ENCODE peak calls at places on chromosomes 3 and 15, in six cellular contexts. S is ovary, L is body of pancreas, I is fibroblast of mammary gland, U is HFF-Myc, X is tibial artery. Z is an unnamed sample.

GRCh38 chr15:80172401-80172800 is 19.6 kb downstream of the FAH start:
- DNase-seq in S (no peak), L (no peak), I (no peak), U (no peak), X (no peak), Z (no peak)

GRCh38 chr3:11803977-11804903 is 42.4 kb downstream of the TAMM41 start:
- DNase-seq in S (peak), L (peak), I (peak), U (peak), X (peak), Z (peak)

GRCh38 chr15:80095959-80096358 is 36.5 kb downstream of the ZFAND6 start:
- DNase-seq in S (no peak), L (no peak), I (no peak), U (no peak), X (no peak), Z (no peak)

GRCh38 chr15:65512807-65513416 is 4.6 kb downstream of the DPP8 start:
- DNase-seq in S (peak), L (peak), I (peak), U (no peak), X (peak), Z (peak)

GRCh38 chr3:64225695-64226499 is 631 bp upstream of the PRICKLE2 start:
- DNase-seq in S (no peak), L (no peak), I (peak), U (no peak), X (no peak), Z (no peak)

GRCh38 chr15:51861557-51862350 is 32.3 kb downstream of the TMOD3 start:
- DNase-seq in S (no peak), L (no peak), I (no peak), U (no peak), X (no peak), Z (no peak)

GRCh38 chr3:56302417-56302816 is 165.8 kb downstream of the ERC2 start:
- DNase-seq in S (no peak), L (no peak), I (no peak), U (no peak), X (no peak), Z (no peak)

GRCh38 chr15:48442011-48442410 is 110.8 kb downstream of the DUT start:
- DNase-seq in S (no peak), L (no peak), I (peak), U (no peak), X (no peak), Z (no peak)

GRCh38 chr3:41075958-41076357 is 123.3 kb upstream of the CTNNB1 start:
- DNase-seq in S (no peak), L (peak), I (peak), U (no peak), X (peak), Z (no peak)

GRCh38 chr3:32937331-32937730 is 14.1 kb upstream of the CCR4 start:
- DNase-seq in S (no peak), L (no peak), I (no peak), U (no peak), X (no peak), Z (no peak)

GRCh38 chr15:94403246-94403824 is 172.0 kb downstream of the MCTP2 start:
- DNase-seq in S (no peak), L (no peak), I (no peak), U (no peak), X (no peak), Z (no peak)

GRCh38 chr3:126159476-126159875 is 20.9 kb downstream of the ALDH1L1 start:
- DNase-seq in S (no peak), L (no peak), I (no peak), U (no peak), X (no peak), Z (no peak)

GRCh38 chr3:27568393-27568792 is 84.2 kb upstream of the SLC4A7 start:
- DNase-seq in S (peak), L (peak), I (peak), U (peak), X (peak), Z (peak)

GRCh38 chr3:171306631-171307030 is 153.6 kb downstream of the TNIK start:
- DNase-seq in S (peak), L (peak), I (peak), U (no peak), X (peak), Z (peak)

GRCh38 chr3:10500717-10501663 is 4.4 kb downstream of the ATP2B2 start:
- DNase-seq in S (no peak), L (no peak), I (no peak), U (no peak), X (no peak), Z (no peak)

GRCh38 chr15:99019558-99020540 is 12.3 kb upstream of the PGPEP1L start:
- DNase-seq in S (no peak), L (no peak), I (peak), U (no peak), X (no peak), Z (no peak)

GRCh38 chr15:48440084-48440483 is 108.9 kb downstream of the DUT start:
- DNase-seq in S (no peak), L (peak), I (peak), U (peak), X (peak), Z (no peak)

GRCh38 chr3:71742621-71743020 is 11.0 kb upstream of the GPR27 start:
- DNase-seq in S (no peak), L (no peak), I (no peak), U (no peak), X (no peak), Z (no peak)

GRCh38 chr3:122233109-122233952 is 49.9 kb downstream of the CASR start:
- DNase-seq in S (no peak), L (no peak), I (no peak), U (no peak), X (peak), Z (no peak)

GRCh38 chr15:75232826-75233503 is 25.2 kb upstream of the GOLGA6C start:
- DNase-seq in S (no peak), L (no peak), I (no peak), U (no peak), X (no peak), Z (no peak)

GRCh38 chr3:141368062-141368924 is at the start of gene ZBTB38:
- DNase-seq in S (peak), L (peak), I (peak), U (peak), X (peak), Z (peak)

GRCh38 chr3:126556637-126557414 is 1.9 kb downstream of the C3orf22 start:
- DNase-seq in S (no peak), L (no peak), I (no peak), U (no peak), X (no peak), Z (no peak)

GRCh38 chr15:32743411-32744145 is 25.8 kb downstream of the GREM1 start:
- DNase-seq in S (no peak), L (no peak), I (no peak), U (no peak), X (no peak), Z (no peak)

GRCh38 chr3:49076627-49077026 is 17.2 kb downstream of the QRICH1 start:
- DNase-seq in S (no peak), L (no peak), I (no peak), U (no peak), X (no peak), Z (no peak)

GRCh38 chr15:66739287-66739686 is 37.3 kb downstream of the SMAD6 start:
- DNase-seq in S (peak), L (no peak), I (no peak), U (no peak), X (no peak), Z (no peak)

GRCh38 chr15:49621327-49622210 is 721 bp downstream of the DTWD1 start:
- DNase-seq in S (no peak), L (peak), I (peak), U (no peak), X (no peak), Z (no peak)

DNA sequence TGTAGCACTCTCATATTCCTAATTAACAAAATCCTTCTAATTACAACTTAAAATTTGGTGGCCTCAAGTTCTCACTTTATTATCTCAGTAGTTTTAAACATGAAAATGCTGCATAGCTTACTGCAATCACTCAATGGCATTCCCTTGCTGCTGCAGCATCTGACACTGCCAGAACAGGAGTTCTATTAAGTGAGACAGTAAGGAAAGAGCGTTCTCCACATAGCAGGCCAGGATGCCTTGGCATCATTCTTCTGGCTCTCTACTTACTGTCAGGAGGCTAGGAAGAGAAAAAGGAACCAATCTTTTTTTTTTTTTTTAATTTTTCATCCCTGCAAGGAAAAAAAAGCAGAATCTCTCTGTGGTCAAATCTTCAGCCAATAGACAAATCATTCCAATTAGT is 3.2 kb downstream of the CNBP start:
- DNase-seq in S (no peak), L (no peak), I (no peak), U (no peak), X (no peak), Z (no peak)
- H3K4me3 ChIP-seq in S (peak), L (no peak), I (peak), U (peak), X (peak), Z (peak)

DNA sequence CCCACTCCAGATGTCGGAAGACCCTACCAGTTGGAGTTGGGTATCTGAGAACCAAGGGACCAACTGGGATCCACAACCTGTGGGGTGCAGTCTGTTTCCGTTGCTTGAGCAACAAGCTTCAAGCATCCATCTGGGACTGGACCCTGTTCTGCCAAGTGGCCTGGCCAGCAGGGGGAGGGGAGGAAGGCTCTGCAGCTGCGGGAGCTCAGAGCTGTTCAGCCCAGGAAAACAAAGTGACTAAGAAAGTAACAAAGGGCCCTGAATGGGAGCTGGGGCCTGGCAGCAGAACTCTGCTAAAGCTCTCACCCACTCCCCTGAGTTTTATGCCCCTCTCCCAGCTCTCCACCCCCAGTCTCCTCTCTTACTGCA is 2.7 kb downstream of the TYRO3 start:
- DNase-seq in S (peak), L (peak), I (peak), U (no peak), X (no peak), Z (peak)
- TF ChIP-seq CTCF in S (peak), L (no peak), I (no peak), U (peak), X (no peak), Z (peak)

GRCh38 chr3:37964716-37965115 is 25.9 kb upstream of the VILL start:
- DNase-seq in S (no peak), L (no peak), I (no peak), U (no peak), X (no peak), Z (no peak)

GRCh38 chr3:37962906-37963486 is 27.6 kb upstream of the VILL start:
- DNase-seq in S (no peak), L (no peak), I (peak), U (no peak), X (no peak), Z (no peak)

GRCh38 chr3:37961622-37962455 is 28.7 kb upstream of the VILL start:
- DNase-seq in S (no peak), L (no peak), I (no peak), U (no peak), X (no peak), Z (no peak)

GRCh38 chr3:37967252-37967881 is 23.2 kb upstream of the VILL start:
- DNase-seq in S (peak), L (peak), I (peak), U (no peak), X (peak), Z (no peak)

GRCh38 chr3:37963635-37964034 is 27.0 kb upstream of the VILL start:
- DNase-seq in S (no peak), L (no peak), I (no peak), U (no peak), X (no peak), Z (no peak)
- H3K4me3 ChIP-seq in S (no peak), L (no peak), I (no peak), U (no peak), X (no peak), Z (no peak)

GRCh38 chr3:134078169-134078821 is 48.6 kb upstream of the SLCO2A1 start:
- DNase-seq in S (no peak), L (no peak), I (peak), U (no peak), X (peak), Z (no peak)
- TF ChIP-seq CTCF in S (no peak), L (no peak), I (no peak), U (no peak), X (no peak), Z (no peak)

DNA sequence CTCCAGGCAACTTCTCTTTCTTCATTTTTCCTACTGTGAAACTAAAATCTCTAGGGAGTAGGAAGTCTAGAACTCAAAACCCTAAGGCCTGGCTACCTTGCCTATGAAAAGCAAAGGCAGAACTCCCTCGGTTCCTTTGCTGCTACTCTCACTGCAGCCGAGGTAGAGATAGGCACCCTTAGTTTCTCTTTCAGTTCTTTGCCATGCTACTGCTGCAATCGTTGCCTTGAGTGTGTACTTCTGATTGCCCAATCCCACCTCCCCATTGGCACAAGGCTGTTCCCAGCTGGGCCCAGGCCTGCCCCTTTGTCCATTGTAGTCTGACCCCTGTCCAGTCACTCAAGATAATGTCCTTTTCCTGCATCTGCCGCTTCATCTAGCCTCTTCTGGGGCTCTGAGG is 92.3 kb upstream of the MRPS22 start:
- DNase-seq in S (peak), L (no peak), I (no peak), U (no peak), X (no peak), Z (no peak)
- H3K4me3 ChIP-seq in S (no peak), L (no peak), I (no peak), U (no peak), X (no peak), Z (no peak)

GRCh38 chr3:173529062-173529711 is 131.6 kb downstream of the NLGN1 start:
- DNase-seq in S (no peak), L (peak), I (peak), U (no peak), X (no peak), Z (no peak)
- TF ChIP-seq CTCF in S (no peak), L (peak), I (peak), U (peak), X (no peak), Z (no peak)

Z was measured in dorsolateral prefrontal cortex.